ENCODE peak calls at places on chromosomes 16 and 17, in six cellular contexts. P, X, H, O, B and Y are unnamed samples.

GRCh38 chr17:77345260-77345910 is 204.6 kb downstream of the SEC14L1 start:
- DNase-seq in B (no peak), O (no peak), P (no peak), X (peak; percentile 59), H (no peak), Y (peak; percentile 58)

GRCh38 chr16:65414284-65414984 is 292.6 kb upstream of the CDH11 start:
- DNase-seq in H (no peak), O (no peak), X (no peak), P (no peak), B (no peak), Y (no peak)

GRCh38 chr17:63035695-63036094 is 69.7 kb downstream of the TANC2 start:
- DNase-seq in B (no peak), P (no peak), X (no peak), H (no peak), O (no peak), Y (no peak)

GRCh38 chr16:50744911-50745310 is 3.0 kb downstream of the CYLD start:
- DNase-seq in O (no peak), P (no peak), X (no peak), H (no peak), B (no peak), Y (no peak)

GRCh38 chr16:17391715-17392114 is 79.0 kb downstream of the XYLT1 start:
- DNase-seq in P (no peak), B (no peak), H (no peak), X (no peak), O (no peak), Y (no peak)

GRCh38 chr17:75516619-75517276 is 420 bp downstream of the TSEN54 start:
- DNase-seq in X (no peak), B (no peak), P (peak; percentile 67), O (peak; percentile 53), H (no peak), Y (no peak)

GRCh38 chr16:69477546-69477945 is 53.1 kb downstream of the CYB5B start:
- DNase-seq in O (no peak), H (no peak), P (no peak), X (no peak), B (no peak), Y (peak; percentile 3)

GRCh38 chr16:66130296-66130910 is 236.1 kb upstream of the CDH5 start:
- DNase-seq in P (no peak), H (no peak), B (no peak), O (no peak), X (no peak), Y (no peak)

GRCh38 chr16:29994613-29995329 is 646 bp downstream of the HIRIP3 start:
- DNase-seq in O (no peak), P (no peak), B (no peak), X (no peak), H (no peak), Y (no peak)

GRCh38 chr17:79019631-79020584 is 4.1 kb upstream of the C1QTNF1 start:
- DNase-seq in P (no peak), X (peak; percentile 72), B (peak; percentile 65), H (peak; percentile 68), O (no peak), Y (no peak)

GRCh38 chr17:58279736-58280479 is 827 bp downstream of the MPO start:
- DNase-seq in P (peak; percentile 59), O (no peak), B (no peak), H (no peak), X (no peak), Y (no peak)

GRCh38 chr17:40017422-40018080 is 2.3 kb downstream of the CSF3 start:
- DNase-seq in H (peak; percentile 79), O (no peak), P (no peak), B (no peak), X (peak; percentile 82), Y (no peak)

GRCh38 chr16:19705131-19705501 is 12.9 kb downstream of the KNOP1 start:
- DNase-seq in X (no peak), H (no peak), P (no peak), O (no peak), B (no peak), Y (no peak)

GRCh38 chr16:7025616-7026190 is 306.9 kb upstream of the RBFOX1 start:
- DNase-seq in X (peak; percentile 74), B (peak; percentile 6), P (peak; percentile 71), H (peak; percentile 44), O (peak; percentile 84), Y (peak; percentile 85)

GRCh38 chr17:12133183-12133582 is 112.5 kb downstream of the MAP2K4 start:
- DNase-seq in P (no peak), O (no peak), X (no peak), H (no peak), B (no peak), Y (no peak)

GRCh38 chr16:14658063-14658462 is 25.3 kb downstream of the BFAR start:
- DNase-seq in X (no peak), H (no peak), O (no peak), P (no peak), B (no peak), Y (no peak)

GRCh38 chr17:58276423-58276822 is 4.3 kb downstream of the MPO start:
- DNase-seq in P (no peak), H (no peak), O (no peak), B (no peak), X (no peak), Y (no peak)

GRCh38 chr17:57459286-57459915 is 203.1 kb downstream of the MSI2 start:
- DNase-seq in O (no peak), B (no peak), X (no peak), H (no peak), P (no peak), Y (no peak)

GRCh38 chr17:6786618-6787017 is 10.6 kb downstream of the FBXO39 start:
- DNase-seq in X (no peak), B (no peak), O (no peak), H (no peak), P (no peak), Y (no peak)

GRCh38 chr17:17783825-17784598 is 52.8 kb downstream of the SREBF1 start:
- DNase-seq in P (no peak), O (no peak), H (peak; percentile 45), X (peak; percentile 72), B (peak; percentile 52), Y (no peak)

GRCh38 chr16:30185683-30186421 is 2.5 kb downstream of the CORO1A start:
- DNase-seq in P (peak; percentile 84), X (peak; percentile 76), H (peak; percentile 46), B (no peak), O (no peak), Y (no peak)

DNA sequence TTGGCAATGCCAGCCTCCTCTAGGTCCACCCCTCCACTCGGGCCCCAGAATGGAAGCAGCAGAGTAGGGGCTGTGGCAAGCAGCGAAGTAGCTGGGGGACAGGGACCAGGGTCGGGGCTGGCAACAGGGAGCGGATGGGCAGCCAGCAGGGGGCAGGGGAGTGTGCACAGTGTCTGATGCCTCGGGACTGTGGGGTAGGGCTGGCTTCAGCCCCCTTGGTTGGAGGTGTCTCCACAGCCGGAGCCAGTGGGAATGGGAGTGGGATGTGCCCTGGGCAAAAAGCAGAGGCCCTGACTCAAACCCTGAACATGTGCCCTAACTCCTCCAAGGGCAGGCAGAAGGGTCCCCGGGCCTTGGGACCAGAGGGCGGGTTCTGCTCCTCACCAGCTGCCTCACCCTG is 18.5 kb upstream of the ARHGAP27 start:
- DNase-seq in B (no peak), O (no peak), P (no peak), H (no peak), X (peak; percentile 26), Y (no peak)
- TF ChIP-seq CTCF in B (no peak), O (no peak), P (no peak), H (no peak), X (no peak), Y (no peak)

DNA sequence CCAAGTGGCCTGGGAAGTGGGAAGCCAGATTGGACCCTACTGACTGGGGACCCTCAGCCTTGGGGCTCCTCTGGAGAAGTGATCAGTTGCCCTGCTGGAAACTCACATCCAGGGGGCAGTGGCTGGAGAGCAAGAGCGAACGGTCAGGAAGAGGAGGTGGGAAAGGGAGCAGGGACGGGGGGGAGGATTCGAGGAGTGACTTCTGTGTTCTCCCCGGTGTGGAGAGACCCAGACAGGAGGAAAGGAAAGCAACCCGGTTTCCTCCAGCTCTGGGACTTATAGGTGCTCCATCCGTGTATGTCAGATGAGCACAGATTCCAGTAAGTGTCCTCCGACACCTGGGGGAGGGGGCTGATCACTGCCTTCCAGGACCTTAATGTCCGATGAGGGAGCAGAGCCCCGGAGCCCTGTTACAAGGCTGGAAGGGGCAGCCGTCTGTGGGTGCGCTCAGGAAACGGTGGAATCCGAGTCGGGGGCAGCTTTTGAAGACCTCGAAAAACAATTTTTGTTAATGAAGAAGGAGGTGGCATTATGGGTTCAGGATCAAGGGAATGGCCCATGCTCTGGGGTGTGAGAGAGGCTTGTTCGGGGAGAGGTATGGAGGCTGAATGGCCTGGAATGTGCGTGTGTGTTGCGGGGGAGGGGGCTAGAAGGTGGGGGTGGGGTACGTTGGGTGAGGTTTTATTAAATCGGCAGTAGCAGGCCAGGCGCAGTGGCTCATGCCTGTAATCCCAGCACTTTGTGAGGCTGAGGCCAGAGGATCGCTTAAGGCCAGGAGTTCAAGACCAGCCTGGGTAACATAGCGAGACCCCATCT is 34.8 kb upstream of the NDRG4 start:
- DNase-seq in X (no peak), H (no peak), B (no peak), P (no peak), O (no peak), Y (no peak)
- TF ChIP-seq CTCF in X (no peak), H (no peak), B (no peak), P (peak; percentile 12), O (peak; percentile 41), Y (peak; percentile 42)

GRCh38 chr17:68327823-68328557 is 36.7 kb downstream of the ARSG start:
- DNase-seq in H (no peak), O (no peak), P (no peak), B (no peak), X (no peak), Y (no peak)
- TF ChIP-seq CTCF in H (peak; percentile 18), O (no peak), P (no peak), B (no peak), X (no peak), Y (no peak)

GRCh38 chr16:85550422-85551318 is 62.5 kb upstream of the GSE1 start:
- DNase-seq in H (no peak), X (no peak), P (no peak), B (no peak), O (no peak), Y (no peak)
- TF ChIP-seq CTCF in H (peak; percentile 21), X (peak; percentile 25), P (no peak), B (no peak), O (peak; percentile 7), Y (no peak)